ENCODE peak calls at places on chromosomes 7 and 10, in four cellular contexts. One of them, this sample, is unnamed. For H3K4me1, the result is how much of the 10 kb centered on the place peaks cover.

GRCh38 chr7:122710951-122711350 is 8.2 kb upstream of the RNF148 start:
- DNase-seq in cardiac muscle cell: no peak
- DNase-seq in lower lobe of right lung: no peak
- DNase-seq in stomach: no peak
- DNase-seq in this sample: no peak

GRCh38 chr10:128498746-128499145 is 372.5 kb upstream of the MKI67 start:
- DNase-seq in cardiac muscle cell: no peak
- DNase-seq in lower lobe of right lung: no peak
- DNase-seq in stomach: no peak
- DNase-seq in this sample: no peak

GRCh38 chr7:100632951-100633717 is 8.2 kb downstream of the TFR2 start:
- DNase-seq in cardiac muscle cell: peak
- DNase-seq in lower lobe of right lung: peak
- DNase-seq in stomach: peak
- DNase-seq in this sample: no peak

GRCh38 chr10:17564911-17565310 is 52.3 kb downstream of the HACD1 start:
- DNase-seq in cardiac muscle cell: no peak
- DNase-seq in lower lobe of right lung: no peak
- DNase-seq in stomach: no peak
- DNase-seq in this sample: no peak

GRCh38 chr10:5323446-5323845 is 41.3 kb upstream of the UCN3 start:
- DNase-seq in cardiac muscle cell: no peak
- DNase-seq in lower lobe of right lung: no peak
- DNase-seq in stomach: no peak
- DNase-seq in this sample: no peak

GRCh38 chr7:33601884-33602283 is 303.5 kb upstream of the BMPER start:
- DNase-seq in cardiac muscle cell: no peak
- DNase-seq in lower lobe of right lung: no peak
- DNase-seq in stomach: no peak
- DNase-seq in this sample: no peak

GRCh38 chr7:99504603-99505323 is at the start of gene ZKSCAN5:
- DNase-seq in cardiac muscle cell: peak
- DNase-seq in lower lobe of right lung: peak
- DNase-seq in stomach: peak
- DNase-seq in this sample: peak

GRCh38 chr7:91083855-91084644 is 180.2 kb upstream of the FZD1 start:
- DNase-seq in cardiac muscle cell: peak
- DNase-seq in lower lobe of right lung: no peak
- DNase-seq in stomach: peak
- DNase-seq in this sample: peak

GRCh38 chr10:51063659-51064535 is 10.4 kb upstream of the PRKG1 start:
- DNase-seq in cardiac muscle cell: peak
- DNase-seq in lower lobe of right lung: no peak
- DNase-seq in stomach: no peak
- DNase-seq in this sample: no peak

GRCh38 chr10:13891542-13892431 is 305.0 kb downstream of the PRPF18 start:
- DNase-seq in cardiac muscle cell: peak
- DNase-seq in lower lobe of right lung: peak
- DNase-seq in stomach: no peak
- DNase-seq in this sample: no peak

GRCh38 chr10:80131499-80131901 is 1.0 kb upstream of the PLAC9 start:
- DNase-seq in cardiac muscle cell: no peak
- DNase-seq in lower lobe of right lung: no peak
- DNase-seq in stomach: no peak
- DNase-seq in this sample: no peak

GRCh38 chr10:110457851-110458582 is 39.7 kb upstream of the DUSP5 start:
- DNase-seq in cardiac muscle cell: no peak
- DNase-seq in lower lobe of right lung: no peak
- DNase-seq in stomach: no peak
- DNase-seq in this sample: no peak

GRCh38 chr10:126101744-126102143 is 205.4 kb downstream of the FANK1 start:
- DNase-seq in cardiac muscle cell: no peak
- DNase-seq in lower lobe of right lung: no peak
- DNase-seq in stomach: no peak
- DNase-seq in this sample: no peak

GRCh38 chr10:6409982-6410694 is 169.9 kb downstream of the PRKCQ start:
- DNase-seq in cardiac muscle cell: peak
- DNase-seq in lower lobe of right lung: no peak
- DNase-seq in stomach: no peak
- DNase-seq in this sample: no peak

GRCh38 chr7:16465469-16466086 is at the start of gene SOSTDC1:
- DNase-seq in cardiac muscle cell: no peak
- DNase-seq in lower lobe of right lung: no peak
- DNase-seq in stomach: no peak
- DNase-seq in this sample: no peak

GRCh38 chr7:23863209-23863798 is 153.3 kb downstream of the STK31 start:
- DNase-seq in cardiac muscle cell: peak
- DNase-seq in lower lobe of right lung: no peak
- DNase-seq in stomach: no peak
- DNase-seq in this sample: no peak

GRCh38 chr10:67609996-67610793 is 85.8 kb downstream of the CTNNA3 start:
- DNase-seq in cardiac muscle cell: peak
- DNase-seq in lower lobe of right lung: no peak
- DNase-seq in stomach: no peak
- DNase-seq in this sample: no peak

GRCh38 chr7:29797112-29797944 is 9.0 kb upstream of the WIPF3 start:
- DNase-seq in cardiac muscle cell: no peak
- DNase-seq in lower lobe of right lung: no peak
- DNase-seq in stomach: no peak
- DNase-seq in this sample: no peak

GRCh38 chr10:18713077-18713476 is 53.8 kb downstream of the ARL5B start:
- DNase-seq in cardiac muscle cell: peak
- DNase-seq in lower lobe of right lung: no peak
- DNase-seq in stomach: no peak
- DNase-seq in this sample: no peak

GRCh38 chr7:96699219-96699871 is 10.3 kb downstream of the SEM1 start:
- DNase-seq in cardiac muscle cell: no peak
- DNase-seq in lower lobe of right lung: no peak
- DNase-seq in stomach: no peak
- DNase-seq in this sample: no peak

GRCh38 chr7:130845581-130846085 is 111.6 kb upstream of the KLF14 start:
- DNase-seq in cardiac muscle cell: peak
- DNase-seq in lower lobe of right lung: no peak
- DNase-seq in stomach: no peak
- DNase-seq in this sample: no peak

GRCh38 chr10:124878457-124878739 is 63.5 kb upstream of the ZRANB1 start:
- DNase-seq in cardiac muscle cell: peak
- DNase-seq in lower lobe of right lung: peak
- DNase-seq in stomach: no peak
- DNase-seq in this sample: no peak

GRCh38 chr7:119596651-119597050 is 676.3 kb upstream of the KCND2 start:
- DNase-seq in cardiac muscle cell: peak
- DNase-seq in lower lobe of right lung: no peak
- DNase-seq in stomach: no peak
- DNase-seq in this sample: no peak

GRCh38 chr10:49139000-49139865 is 5.4 kb upstream of the FAM170B start:
- DNase-seq in cardiac muscle cell: peak
- DNase-seq in lower lobe of right lung: no peak
- DNase-seq in stomach: no peak
- DNase-seq in this sample: no peak

GRCh38 chr7:24945899-24946298 is 34.1 kb downstream of the OSBPL3 start:
- DNase-seq in cardiac muscle cell: no peak
- DNase-seq in lower lobe of right lung: no peak
- DNase-seq in stomach: no peak
- DNase-seq in this sample: no peak

GRCh38 chr7:82897500-82897899 is 265.2 kb downstream of the PCLO start:
- DNase-seq in cardiac muscle cell: no peak
- DNase-seq in lower lobe of right lung: no peak
- DNase-seq in stomach: no peak
- DNase-seq in this sample: no peak

GRCh38 chr7:137937202-137937560 is 64.7 kb downstream of the CREB3L2 start:
- DNase-seq in cardiac muscle cell: no peak
- DNase-seq in lower lobe of right lung: no peak
- DNase-seq in stomach: no peak
- DNase-seq in this sample: peak

GRCh38 chr7:44964384-44964830 is 14.4 kb downstream of the MYO1G start:
- DNase-seq in cardiac muscle cell: no peak
- DNase-seq in lower lobe of right lung: no peak
- DNase-seq in stomach: no peak
- DNase-seq in this sample: no peak

GRCh38 chr7:157990226-157990877 is 597.3 kb downstream of the PTPRN2 start:
- DNase-seq in cardiac muscle cell: no peak
- DNase-seq in lower lobe of right lung: no peak
- DNase-seq in stomach: no peak
- DNase-seq in this sample: no peak

GRCh38 chr10:3850999-3851937 is 66.3 kb upstream of the KLF6 start:
- DNase-seq in cardiac muscle cell: peak
- DNase-seq in lower lobe of right lung: no peak
- DNase-seq in stomach: no peak
- DNase-seq in this sample: no peak

DNA sequence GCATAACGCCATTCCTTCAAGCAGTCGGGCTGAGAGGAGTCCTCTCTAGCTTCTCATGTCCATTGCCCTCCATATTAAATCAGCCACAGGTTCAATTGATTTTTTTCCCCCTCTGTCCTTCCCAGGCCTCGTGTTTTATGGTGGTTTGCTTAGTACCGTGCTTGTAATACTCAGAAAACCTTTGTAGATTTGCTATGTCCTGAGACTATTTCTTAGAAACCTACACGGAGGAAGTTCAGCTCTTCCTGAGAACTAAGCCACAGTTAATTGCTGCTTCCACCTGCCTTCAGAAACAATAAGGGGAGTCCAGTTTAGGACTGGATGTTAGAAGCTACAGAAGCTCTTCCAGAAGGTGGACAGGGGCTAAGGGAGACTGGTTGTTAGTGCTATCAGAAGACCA is 179.0 kb downstream of the CREB5 start:
- DNase-seq in cardiac muscle cell: no peak
- DNase-seq in lower lobe of right lung: no peak
- DNase-seq in stomach: no peak
- DNase-seq in this sample: no peak
- H3K4me1 ChIP-seq in cardiac muscle cell: under half
- H3K4me1 ChIP-seq in lower lobe of right lung: under half
- H3K4me1 ChIP-seq in stomach: under half
- H3K4me1 ChIP-seq in this sample: under half

GRCh38 chr7:47332213-47332612 is 249.7 kb downstream of the TNS3 start:
- DNase-seq in cardiac muscle cell: no peak
- DNase-seq in lower lobe of right lung: no peak
- DNase-seq in stomach: no peak
- DNase-seq in this sample: no peak
- H3K27ac ChIP-seq in cardiac muscle cell: no peak
- H3K27ac ChIP-seq in lower lobe of right lung: peak
- H3K27ac ChIP-seq in stomach: no peak
- H3K27ac ChIP-seq in this sample: no peak

DNA sequence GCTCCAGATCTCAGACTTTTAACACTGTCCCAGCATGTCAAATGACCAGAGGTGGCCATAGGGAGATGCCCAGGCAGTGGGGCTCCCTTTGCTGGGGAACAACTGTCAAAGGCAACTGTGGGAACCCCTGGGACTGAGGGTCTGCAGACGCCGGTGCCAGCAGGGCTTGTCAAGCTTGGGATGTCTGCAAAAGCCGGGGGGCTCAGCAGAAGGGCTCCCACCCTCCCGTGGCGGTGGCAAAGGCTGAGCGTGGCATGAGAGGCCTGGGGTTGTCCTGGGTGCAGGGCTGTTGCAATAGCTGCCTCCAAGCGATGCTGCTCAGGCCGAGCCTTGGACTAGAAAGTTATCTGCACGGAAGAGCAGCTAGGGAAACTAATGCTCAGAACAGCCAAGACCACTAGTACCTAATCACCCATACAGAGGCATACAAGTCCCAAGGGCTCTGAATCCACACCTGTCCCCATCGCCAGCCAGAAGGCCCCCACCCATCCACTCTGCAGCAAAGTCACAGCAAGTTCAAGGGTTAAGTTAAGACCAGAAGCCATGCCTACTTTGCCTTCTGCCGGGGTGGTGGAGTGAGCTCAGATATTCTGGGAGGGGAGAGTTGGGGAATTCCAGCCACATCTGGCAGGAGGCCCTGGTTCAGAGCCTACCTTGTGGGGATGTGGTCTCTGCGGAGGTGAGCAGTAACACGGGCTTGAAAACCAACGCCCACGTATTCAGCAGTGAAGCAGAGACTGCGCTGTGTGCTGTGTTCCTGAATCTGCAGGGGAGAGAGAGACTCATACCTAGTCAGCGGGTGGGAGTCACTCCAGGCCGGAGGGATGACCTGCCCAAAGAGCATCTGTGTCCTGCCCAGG is 4.6 kb downstream of the SH2B2 start:
- DNase-seq in cardiac muscle cell: no peak
- DNase-seq in lower lobe of right lung: no peak
- DNase-seq in stomach: no peak
- DNase-seq in this sample: no peak
- H3K4me1 ChIP-seq in cardiac muscle cell: under half
- H3K4me1 ChIP-seq in lower lobe of right lung: under half
- H3K4me1 ChIP-seq in stomach: under half
- H3K4me1 ChIP-seq in this sample: under half

GRCh38 chr7:102457352-102457924 is 7.2 kb downstream of the ALKBH4 start:
- DNase-seq in cardiac muscle cell: no peak
- DNase-seq in lower lobe of right lung: no peak
- DNase-seq in stomach: no peak
- DNase-seq in this sample: no peak

GRCh38 chr7:102463841-102464576 is 654 bp downstream of the ALKBH4 start:
- DNase-seq in cardiac muscle cell: peak
- DNase-seq in lower lobe of right lung: no peak
- DNase-seq in stomach: no peak
- DNase-seq in this sample: peak

GRCh38 chr7:102456327-102456726 is 8.3 kb downstream of the ALKBH4 start:
- DNase-seq in cardiac muscle cell: no peak
- DNase-seq in lower lobe of right lung: no peak
- DNase-seq in stomach: no peak
- DNase-seq in this sample: no peak

GRCh38 chr7:102459221-102459844 is 5.3 kb downstream of the ALKBH4 start:
- DNase-seq in cardiac muscle cell: no peak
- DNase-seq in lower lobe of right lung: no peak
- DNase-seq in stomach: no peak
- DNase-seq in this sample: no peak

GRCh38 chr7:102460467-102460866 is 4.2 kb downstream of the ALKBH4 start:
- DNase-seq in cardiac muscle cell: no peak
- DNase-seq in lower lobe of right lung: no peak
- DNase-seq in stomach: no peak
- DNase-seq in this sample: no peak
- H3K27ac ChIP-seq in cardiac muscle cell: no peak
- H3K27ac ChIP-seq in lower lobe of right lung: no peak
- H3K27ac ChIP-seq in stomach: no peak
- H3K27ac ChIP-seq in this sample: no peak

DNA sequence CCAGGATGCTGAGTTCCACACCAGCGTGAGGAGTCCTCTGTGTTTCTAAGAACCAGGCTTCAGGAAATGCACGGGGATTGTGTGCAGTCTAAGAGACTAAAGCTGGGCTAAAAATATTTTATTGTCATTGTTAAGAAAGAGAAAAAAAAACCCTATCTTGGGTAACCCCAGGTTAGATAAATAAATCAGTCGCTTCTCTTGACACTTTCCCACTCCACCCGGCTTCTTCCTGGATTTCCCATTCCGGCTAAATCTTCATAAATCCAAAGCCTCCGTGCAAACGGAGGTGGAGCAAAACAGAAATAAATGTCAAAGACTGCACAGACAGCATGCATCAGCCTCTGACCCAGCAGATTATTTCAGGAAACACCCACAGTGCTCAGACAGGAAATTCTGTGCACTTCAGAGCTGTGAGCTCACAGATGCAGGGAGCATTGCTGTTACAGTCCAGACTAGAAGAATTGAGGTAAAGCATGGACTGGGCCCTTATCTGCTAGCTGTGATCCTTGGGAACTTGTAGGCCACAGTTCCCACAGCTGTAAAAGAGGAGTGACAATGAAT is 44.8 kb upstream of the GRID1 start:
- DNase-seq in cardiac muscle cell: peak
- DNase-seq in lower lobe of right lung: no peak
- DNase-seq in stomach: no peak
- DNase-seq in this sample: no peak
- H3K4me1 ChIP-seq in cardiac muscle cell: under half
- H3K4me1 ChIP-seq in lower lobe of right lung: under half
- H3K4me1 ChIP-seq in stomach: under half
- H3K4me1 ChIP-seq in this sample: under half

This sample was measured in pancreas.